ENCODE peak calls at places on chromosomes 2 and 18, in seven cellular contexts. One of them, this sample, is unnamed. For H3K9me3, the result is how much of the 10 kb centered on the place peaks cover.

GRCh38 chr2:239602290-239603282 is 201.8 kb upstream of the HDAC4 start:
- DNase-seq in fibroblast of lung: no peak
- DNase-seq in PC-3: no peak
- DNase-seq in right cardiac atrium: no peak
- DNase-seq in heart right ventricle: no peak
- DNase-seq in transverse colon: no peak
- DNase-seq in A549: no peak
- DNase-seq in this sample: no peak

GRCh38 chr2:98086491-98087446 is at the start of gene VWA3B:
- DNase-seq in fibroblast of lung: peak
- DNase-seq in PC-3: peak
- DNase-seq in right cardiac atrium: peak
- DNase-seq in heart right ventricle: peak
- DNase-seq in transverse colon: peak
- DNase-seq in A549: peak
- DNase-seq in this sample: peak

GRCh38 chr2:222714361-222715256 is 43.2 kb downstream of the MOGAT1 start:
- DNase-seq in fibroblast of lung: peak
- DNase-seq in PC-3: no peak
- DNase-seq in right cardiac atrium: peak
- DNase-seq in heart right ventricle: peak
- DNase-seq in transverse colon: no peak
- DNase-seq in A549: no peak
- DNase-seq in this sample: no peak

GRCh38 chr18:79245517-79246001 is 150.2 kb upstream of the NFATC1 start:
- DNase-seq in fibroblast of lung: no peak
- DNase-seq in PC-3: peak
- DNase-seq in right cardiac atrium: no peak
- DNase-seq in heart right ventricle: no peak
- DNase-seq in transverse colon: peak
- DNase-seq in A549: peak
- DNase-seq in this sample: no peak

GRCh38 chr2:153311432-153311831 is 167.1 kb downstream of the RPRM start:
- DNase-seq in fibroblast of lung: no peak
- DNase-seq in PC-3: no peak
- DNase-seq in right cardiac atrium: no peak
- DNase-seq in heart right ventricle: no peak
- DNase-seq in transverse colon: no peak
- DNase-seq in A549: no peak
- DNase-seq in this sample: no peak

GRCh38 chr2:233989221-233989620 is 61.3 kb upstream of the SPP2 start:
- DNase-seq in fibroblast of lung: no peak
- DNase-seq in PC-3: no peak
- DNase-seq in right cardiac atrium: no peak
- DNase-seq in heart right ventricle: no peak
- DNase-seq in transverse colon: no peak
- DNase-seq in A549: no peak
- DNase-seq in this sample: no peak

GRCh38 chr2:169759987-169760386 is 26.4 kb downstream of the KLHL23 start:
- DNase-seq in fibroblast of lung: no peak
- DNase-seq in PC-3: no peak
- DNase-seq in right cardiac atrium: no peak
- DNase-seq in heart right ventricle: no peak
- DNase-seq in transverse colon: no peak
- DNase-seq in A549: no peak
- DNase-seq in this sample: no peak

GRCh38 chr2:70069049-70069448 is 18.2 kb upstream of the PCBP1 start:
- DNase-seq in fibroblast of lung: no peak
- DNase-seq in PC-3: no peak
- DNase-seq in right cardiac atrium: no peak
- DNase-seq in heart right ventricle: no peak
- DNase-seq in transverse colon: peak
- DNase-seq in A549: no peak
- DNase-seq in this sample: peak

GRCh38 chr2:45789317-45789716 is 137.8 kb downstream of the PRKCE start:
- DNase-seq in fibroblast of lung: no peak
- DNase-seq in PC-3: no peak
- DNase-seq in right cardiac atrium: no peak
- DNase-seq in heart right ventricle: no peak
- DNase-seq in transverse colon: no peak
- DNase-seq in A549: no peak
- DNase-seq in this sample: no peak

GRCh38 chr2:147456729-147457128 is 388.1 kb upstream of the ACVR2A start:
- DNase-seq in fibroblast of lung: no peak
- DNase-seq in PC-3: no peak
- DNase-seq in right cardiac atrium: no peak
- DNase-seq in heart right ventricle: no peak
- DNase-seq in transverse colon: no peak
- DNase-seq in A549: no peak
- DNase-seq in this sample: no peak

GRCh38 chr2:76180676-76181075 is 470.0 kb upstream of the GCFC2 start:
- DNase-seq in fibroblast of lung: no peak
- DNase-seq in PC-3: no peak
- DNase-seq in right cardiac atrium: no peak
- DNase-seq in heart right ventricle: no peak
- DNase-seq in transverse colon: no peak
- DNase-seq in A549: no peak
- DNase-seq in this sample: no peak

GRCh38 chr2:190023860-190024259 is 38.7 kb downstream of the MSTN start:
- DNase-seq in fibroblast of lung: peak
- DNase-seq in PC-3: peak
- DNase-seq in right cardiac atrium: no peak
- DNase-seq in heart right ventricle: no peak
- DNase-seq in transverse colon: no peak
- DNase-seq in A549: peak
- DNase-seq in this sample: peak

GRCh38 chr18:25826823-25827617 is 263.4 kb downstream of the SS18 start:
- DNase-seq in fibroblast of lung: peak
- DNase-seq in PC-3: no peak
- DNase-seq in right cardiac atrium: no peak
- DNase-seq in heart right ventricle: no peak
- DNase-seq in transverse colon: no peak
- DNase-seq in A549: no peak
- DNase-seq in this sample: no peak

GRCh38 chr18:10194592-10194991 is 259.8 kb upstream of the APCDD1 start:
- DNase-seq in fibroblast of lung: no peak
- DNase-seq in PC-3: no peak
- DNase-seq in right cardiac atrium: no peak
- DNase-seq in heart right ventricle: no peak
- DNase-seq in transverse colon: no peak
- DNase-seq in A549: peak
- DNase-seq in this sample: no peak

GRCh38 chr18:10661333-10661732 is 135.5 kb downstream of the NAPG start:
- DNase-seq in fibroblast of lung: peak
- DNase-seq in PC-3: no peak
- DNase-seq in right cardiac atrium: no peak
- DNase-seq in heart right ventricle: no peak
- DNase-seq in transverse colon: no peak
- DNase-seq in A549: no peak
- DNase-seq in this sample: no peak

GRCh38 chr2:218256612-218257350 is 4.0 kb upstream of the GPBAR1 start:
- DNase-seq in fibroblast of lung: no peak
- DNase-seq in PC-3: no peak
- DNase-seq in right cardiac atrium: no peak
- DNase-seq in heart right ventricle: no peak
- DNase-seq in transverse colon: no peak
- DNase-seq in A549: no peak
- DNase-seq in this sample: no peak

GRCh38 chr2:175282300-175282699 is 100.8 kb upstream of the ATP5MC3 start:
- DNase-seq in fibroblast of lung: peak
- DNase-seq in PC-3: peak
- DNase-seq in right cardiac atrium: no peak
- DNase-seq in heart right ventricle: no peak
- DNase-seq in transverse colon: no peak
- DNase-seq in A549: peak
- DNase-seq in this sample: peak

GRCh38 chr2:240295256-240296103 is 140.0 kb upstream of the GPC1 start:
- DNase-seq in fibroblast of lung: no peak
- DNase-seq in PC-3: no peak
- DNase-seq in right cardiac atrium: no peak
- DNase-seq in heart right ventricle: no peak
- DNase-seq in transverse colon: no peak
- DNase-seq in A549: no peak
- DNase-seq in this sample: no peak

GRCh38 chr2:9803023-9803805 is 40.1 kb upstream of the TAF1B start:
- DNase-seq in fibroblast of lung: no peak
- DNase-seq in PC-3: no peak
- DNase-seq in right cardiac atrium: peak
- DNase-seq in heart right ventricle: no peak
- DNase-seq in transverse colon: peak
- DNase-seq in A549: no peak
- DNase-seq in this sample: peak

GRCh38 chr2:197348721-197349337 is 38.2 kb upstream of the ANKRD44 start:
- DNase-seq in fibroblast of lung: no peak
- DNase-seq in PC-3: no peak
- DNase-seq in right cardiac atrium: no peak
- DNase-seq in heart right ventricle: no peak
- DNase-seq in transverse colon: no peak
- DNase-seq in A549: no peak
- DNase-seq in this sample: no peak

GRCh38 chr2:232838406-232838874 is 31.6 kb upstream of the SNORC start:
- DNase-seq in fibroblast of lung: no peak
- DNase-seq in PC-3: peak
- DNase-seq in right cardiac atrium: no peak
- DNase-seq in heart right ventricle: no peak
- DNase-seq in transverse colon: peak
- DNase-seq in A549: peak
- DNase-seq in this sample: no peak

DNA sequence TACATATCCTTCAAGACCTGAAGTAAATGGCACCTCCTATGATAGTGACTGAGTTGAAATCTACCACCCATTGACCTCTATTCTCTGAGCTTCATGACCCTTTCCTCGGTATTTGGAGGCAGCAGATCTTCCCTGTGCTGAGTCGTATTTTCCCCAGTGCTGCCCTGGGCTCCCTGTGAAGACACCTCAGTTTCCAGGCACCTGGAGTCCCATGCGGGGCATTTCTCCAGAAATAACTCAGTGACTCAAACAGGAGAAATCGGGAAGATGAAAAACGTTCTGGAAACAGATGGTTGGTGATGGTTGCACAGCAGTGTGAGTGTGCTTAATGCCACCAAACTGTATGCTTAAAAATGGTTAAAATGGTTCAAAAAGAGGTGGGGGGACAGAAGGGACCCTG is 18.0 kb downstream of the SMYD1 start:
- DNase-seq in fibroblast of lung: no peak
- DNase-seq in PC-3: no peak
- DNase-seq in right cardiac atrium: no peak
- DNase-seq in heart right ventricle: no peak
- DNase-seq in transverse colon: no peak
- DNase-seq in A549: no peak
- DNase-seq in this sample: no peak
- H3K4me3 ChIP-seq in fibroblast of lung: no peak
- H3K4me3 ChIP-seq in PC-3: no peak
- H3K4me3 ChIP-seq in right cardiac atrium: no peak
- H3K4me3 ChIP-seq in heart right ventricle: no peak
- H3K4me3 ChIP-seq in transverse colon: no peak
- H3K4me3 ChIP-seq in A549: no peak
- H3K4me3 ChIP-seq in this sample: no peak

DNA sequence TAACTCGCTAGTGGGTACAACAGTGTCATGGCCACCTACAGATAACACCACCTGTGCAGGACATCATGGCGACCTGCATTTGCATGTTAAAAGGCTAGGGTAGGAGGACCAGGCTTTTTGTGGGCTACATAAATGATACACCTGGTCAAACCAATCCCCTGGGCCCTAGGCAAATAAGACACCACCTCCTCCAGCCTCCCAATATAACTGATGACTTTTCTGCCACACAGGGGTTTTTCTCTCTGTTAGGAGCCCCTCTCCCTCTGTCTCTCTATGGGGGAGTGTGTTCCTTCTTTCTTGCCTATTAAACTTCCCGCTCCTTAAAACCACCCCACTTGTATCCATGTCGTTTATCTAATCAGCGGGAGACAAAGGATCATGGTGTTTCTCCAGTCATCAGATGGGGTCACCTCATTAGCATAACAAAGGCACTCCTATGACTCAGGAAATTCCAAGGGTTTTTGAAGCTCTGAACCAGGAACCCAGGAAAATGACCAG is 10.8 kb upstream of the BUB1 start:
- DNase-seq in fibroblast of lung: no peak
- DNase-seq in PC-3: no peak
- DNase-seq in right cardiac atrium: no peak
- DNase-seq in heart right ventricle: no peak
- DNase-seq in transverse colon: no peak
- DNase-seq in A549: no peak
- DNase-seq in this sample: no peak
- H3K9me3 ChIP-seq in fibroblast of lung: under half
- H3K9me3 ChIP-seq in PC-3: under half
- H3K9me3 ChIP-seq in right cardiac atrium: under half
- H3K9me3 ChIP-seq in heart right ventricle: under half
- H3K9me3 ChIP-seq in transverse colon: under half
- H3K9me3 ChIP-seq in A549: under half
- H3K9me3 ChIP-seq in this sample: under half

DNA sequence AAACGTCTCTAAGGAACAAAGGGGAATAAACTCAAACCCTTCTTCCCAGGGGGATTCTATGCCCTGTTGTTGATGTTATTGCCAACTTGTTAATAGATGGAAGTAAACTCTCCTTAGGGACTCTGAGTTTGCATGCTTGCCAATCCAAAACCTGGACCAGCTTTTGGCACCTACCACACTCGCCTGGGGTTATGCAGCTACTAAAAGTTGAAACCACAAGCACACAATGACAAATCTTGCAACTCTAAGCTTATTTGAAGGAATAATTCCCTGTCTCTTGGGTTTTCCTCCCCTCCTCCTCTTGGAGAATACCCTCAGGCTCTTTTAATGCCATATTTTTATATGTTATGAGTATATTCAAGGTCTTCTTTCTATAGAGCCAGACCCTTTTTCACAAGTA is 484.1 kb downstream of the FBXO15 start:
- DNase-seq in fibroblast of lung: no peak
- DNase-seq in PC-3: peak
- DNase-seq in right cardiac atrium: no peak
- DNase-seq in heart right ventricle: no peak
- DNase-seq in transverse colon: no peak
- DNase-seq in A549: no peak
- DNase-seq in this sample: no peak
- H3K4me3 ChIP-seq in fibroblast of lung: no peak
- H3K4me3 ChIP-seq in PC-3: no peak
- H3K4me3 ChIP-seq in right cardiac atrium: no peak
- H3K4me3 ChIP-seq in heart right ventricle: no peak
- H3K4me3 ChIP-seq in transverse colon: no peak
- H3K4me3 ChIP-seq in A549: no peak
- H3K4me3 ChIP-seq in this sample: no peak

GRCh38 chr18:3330622-3331021 is 68.7 kb downstream of the MYL12B start:
- DNase-seq in fibroblast of lung: no peak
- DNase-seq in PC-3: peak
- DNase-seq in right cardiac atrium: no peak
- DNase-seq in heart right ventricle: no peak
- DNase-seq in transverse colon: no peak
- DNase-seq in A549: no peak
- DNase-seq in this sample: peak
- H3K9me3 ChIP-seq in fibroblast of lung: under half
- H3K9me3 ChIP-seq in PC-3: under half
- H3K9me3 ChIP-seq in right cardiac atrium: under half
- H3K9me3 ChIP-seq in heart right ventricle: under half
- H3K9me3 ChIP-seq in transverse colon: under half
- H3K9me3 ChIP-seq in A549: under half
- H3K9me3 ChIP-seq in this sample: under half

This sample was measured in Caco-2.